ENCODE peak calls at places on chromosomes 13 and 19, in seven cellular contexts. W is hepatic stellate cell; I is breast epithelium; N is CD4-positive, alpha-beta T cell; M is brain microvascular endothelial cell; V is stimulated activated CD4-positive, alpha-beta T cell treated with anti-CD3 and anti-CD28 coated beads, Interleukin-2, amount 100 ng/mL, for 24 hours; R is EL. Z is an unnamed sample.

GRCh38 chr13:28046981-28047380 is 53.4 kb downstream of the FLT3 start:
- DNase-seq in W (peak), I (no peak), N (no peak), M (peak), V (no peak), R (peak), Z (no peak)

GRCh38 chr13:77985866-77986636 is 67.4 kb upstream of the EDNRB start:
- DNase-seq in W (no peak), I (no peak), N (no peak), M (no peak), V (no peak), R (no peak), Z (no peak)

GRCh38 chr13:109684836-109685602 is 101.4 kb downstream of the IRS2 start:
- DNase-seq in W (no peak), I (no peak), N (no peak), M (peak), V (no peak), R (no peak), Z (no peak)

GRCh38 chr19:14006766-14007562 is 844 bp upstream of the RFX1 start:
- DNase-seq in W (peak), I (peak), N (no peak), M (peak), V (no peak), R (no peak), Z (peak)

GRCh38 chr13:28505543-28506135 is 10.7 kb upstream of the FLT1 start:
- DNase-seq in W (no peak), I (no peak), N (no peak), M (no peak), V (no peak), R (no peak), Z (no peak)

GRCh38 chr13:38421590-38422560 is 72.2 kb downstream of the UFM1 start:
- DNase-seq in W (no peak), I (no peak), N (no peak), M (peak), V (no peak), R (peak), Z (no peak)

GRCh38 chr19:42097461-42097860 is 21.5 kb downstream of the ZNF574 start:
- DNase-seq in W (no peak), I (no peak), N (no peak), M (no peak), V (no peak), R (no peak), Z (no peak)

GRCh38 chr13:57739791-57740190 is 108.2 kb downstream of the PCDH17 start:
- DNase-seq in W (no peak), I (no peak), N (no peak), M (no peak), V (no peak), R (no peak), Z (no peak)

GRCh38 chr13:57624565-57625435 is 6.7 kb upstream of the PCDH17 start:
- DNase-seq in W (peak), I (no peak), N (no peak), M (peak), V (no peak), R (peak), Z (peak)

GRCh38 chr19:40604647-40605200 is 3.6 kb downstream of the LTBP4 start:
- DNase-seq in W (no peak), I (no peak), N (no peak), M (no peak), V (no peak), R (no peak), Z (no peak)

Z was measured in HEK293T.